ENCODE peak calls at places on chromosome 17, in nine cellular contexts. One of them, this sample, is unnamed.

GRCh38 chr17:44038604-44039007 is 23.8 kb upstream of the TMEM101 start:
- DNase-seq in coronary artery: no peak
- DNase-seq in dorsolateral prefrontal cortex: peak
- DNase-seq in tibial nerve: no peak
- DNase-seq in HFF-Myc: no peak
- DNase-seq in body of pancreas: no peak
- DNase-seq in tibial artery: no peak
- DNase-seq in BJ: no peak
- DNase-seq in suprapubic skin: no peak
- DNase-seq in this sample: no peak

GRCh38 chr17:80837711-80838110 is 153.9 kb upstream of the CHMP6 start:
- DNase-seq in coronary artery: no peak
- DNase-seq in dorsolateral prefrontal cortex: no peak
- DNase-seq in tibial nerve: no peak
- DNase-seq in HFF-Myc: no peak
- DNase-seq in body of pancreas: no peak
- DNase-seq in tibial artery: no peak
- DNase-seq in BJ: no peak
- DNase-seq in suprapubic skin: peak
- DNase-seq in this sample: no peak

GRCh38 chr17:6559753-6560215 is 3.4 kb upstream of the PITPNM3 start:
- DNase-seq in coronary artery: no peak
- DNase-seq in dorsolateral prefrontal cortex: no peak
- DNase-seq in tibial nerve: no peak
- DNase-seq in HFF-Myc: no peak
- DNase-seq in body of pancreas: no peak
- DNase-seq in tibial artery: no peak
- DNase-seq in BJ: no peak
- DNase-seq in suprapubic skin: no peak
- DNase-seq in this sample: no peak

GRCh38 chr17:35074711-35075707 is 11.5 kb upstream of the RFFL start:
- DNase-seq in coronary artery: no peak
- DNase-seq in dorsolateral prefrontal cortex: no peak
- DNase-seq in tibial nerve: no peak
- DNase-seq in HFF-Myc: no peak
- DNase-seq in body of pancreas: no peak
- DNase-seq in tibial artery: no peak
- DNase-seq in BJ: no peak
- DNase-seq in suprapubic skin: no peak
- DNase-seq in this sample: no peak

GRCh38 chr17:19411641-19412040 is 609 bp downstream of the RNF112 start:
- DNase-seq in coronary artery: no peak
- DNase-seq in dorsolateral prefrontal cortex: peak
- DNase-seq in tibial nerve: no peak
- DNase-seq in HFF-Myc: no peak
- DNase-seq in body of pancreas: no peak
- DNase-seq in tibial artery: no peak
- DNase-seq in BJ: no peak
- DNase-seq in suprapubic skin: no peak
- DNase-seq in this sample: no peak

GRCh38 chr17:3983945-3984484 is 19.8 kb upstream of the ATP2A3 start:
- DNase-seq in coronary artery: peak
- DNase-seq in dorsolateral prefrontal cortex: no peak
- DNase-seq in tibial nerve: no peak
- DNase-seq in HFF-Myc: no peak
- DNase-seq in body of pancreas: no peak
- DNase-seq in tibial artery: no peak
- DNase-seq in BJ: no peak
- DNase-seq in suprapubic skin: peak
- DNase-seq in this sample: no peak

GRCh38 chr17:77349976-77350830 is 209.4 kb downstream of the SEC14L1 start:
- DNase-seq in coronary artery: peak
- DNase-seq in dorsolateral prefrontal cortex: no peak
- DNase-seq in tibial nerve: peak
- DNase-seq in HFF-Myc: peak
- DNase-seq in body of pancreas: no peak
- DNase-seq in tibial artery: no peak
- DNase-seq in BJ: no peak
- DNase-seq in suprapubic skin: no peak
- DNase-seq in this sample: no peak

GRCh38 chr17:7224110-7224509 is 4.4 kb downstream of the ACADVL start:
- DNase-seq in coronary artery: no peak
- DNase-seq in dorsolateral prefrontal cortex: no peak
- DNase-seq in tibial nerve: no peak
- DNase-seq in HFF-Myc: no peak
- DNase-seq in body of pancreas: no peak
- DNase-seq in tibial artery: no peak
- DNase-seq in BJ: no peak
- DNase-seq in suprapubic skin: no peak
- DNase-seq in this sample: no peak

GRCh38 chr17:50219939-50220465 is 18.6 kb upstream of the COL1A1 start:
- DNase-seq in coronary artery: peak
- DNase-seq in dorsolateral prefrontal cortex: no peak
- DNase-seq in tibial nerve: no peak
- DNase-seq in HFF-Myc: no peak
- DNase-seq in body of pancreas: no peak
- DNase-seq in tibial artery: no peak
- DNase-seq in BJ: no peak
- DNase-seq in suprapubic skin: no peak
- DNase-seq in this sample: no peak

GRCh38 chr17:32625971-32626370 is 139.2 kb downstream of the CDK5R1 start:
- DNase-seq in coronary artery: no peak
- DNase-seq in dorsolateral prefrontal cortex: peak
- DNase-seq in tibial nerve: no peak
- DNase-seq in HFF-Myc: no peak
- DNase-seq in body of pancreas: peak
- DNase-seq in tibial artery: no peak
- DNase-seq in BJ: no peak
- DNase-seq in suprapubic skin: no peak
- DNase-seq in this sample: no peak

GRCh38 chr17:32626371-32626770 is 139.6 kb downstream of the CDK5R1 start:
- DNase-seq in coronary artery: no peak
- DNase-seq in dorsolateral prefrontal cortex: no peak
- DNase-seq in tibial nerve: no peak
- DNase-seq in HFF-Myc: no peak
- DNase-seq in body of pancreas: no peak
- DNase-seq in tibial artery: no peak
- DNase-seq in BJ: no peak
- DNase-seq in suprapubic skin: no peak
- DNase-seq in this sample: no peak

GRCh38 chr17:32621612-32622312 is 135.0 kb downstream of the CDK5R1 start:
- DNase-seq in coronary artery: no peak
- DNase-seq in dorsolateral prefrontal cortex: no peak
- DNase-seq in tibial nerve: no peak
- DNase-seq in HFF-Myc: peak
- DNase-seq in body of pancreas: no peak
- DNase-seq in tibial artery: no peak
- DNase-seq in BJ: no peak
- DNase-seq in suprapubic skin: no peak
- DNase-seq in this sample: no peak

GRCh38 chr17:32622540-32622939 is 135.7 kb downstream of the CDK5R1 start:
- DNase-seq in coronary artery: no peak
- DNase-seq in dorsolateral prefrontal cortex: no peak
- DNase-seq in tibial nerve: no peak
- DNase-seq in HFF-Myc: no peak
- DNase-seq in body of pancreas: no peak
- DNase-seq in tibial artery: no peak
- DNase-seq in BJ: no peak
- DNase-seq in suprapubic skin: no peak
- DNase-seq in this sample: no peak

GRCh38 chr17:32623196-32623595 is 136.4 kb downstream of the CDK5R1 start:
- DNase-seq in coronary artery: no peak
- DNase-seq in dorsolateral prefrontal cortex: no peak
- DNase-seq in tibial nerve: no peak
- DNase-seq in HFF-Myc: no peak
- DNase-seq in body of pancreas: no peak
- DNase-seq in tibial artery: no peak
- DNase-seq in BJ: no peak
- DNase-seq in suprapubic skin: no peak
- DNase-seq in this sample: no peak
- TF ChIP-seq CTCF in coronary artery: no peak
- TF ChIP-seq CTCF in dorsolateral prefrontal cortex: no peak
- TF ChIP-seq CTCF in tibial nerve: no peak
- TF ChIP-seq CTCF in HFF-Myc: no peak
- TF ChIP-seq CTCF in body of pancreas: no peak
- TF ChIP-seq CTCF in tibial artery: no peak
- TF ChIP-seq CTCF in BJ: no peak
- TF ChIP-seq CTCF in suprapubic skin: no peak
- TF ChIP-seq CTCF in this sample: no peak

GRCh38 chr17:57925361-57925990 is 29.7 kb downstream of the CUEDC1 start:
- DNase-seq in coronary artery: no peak
- DNase-seq in dorsolateral prefrontal cortex: no peak
- DNase-seq in tibial nerve: no peak
- DNase-seq in HFF-Myc: no peak
- DNase-seq in body of pancreas: no peak
- DNase-seq in tibial artery: no peak
- DNase-seq in BJ: no peak
- DNase-seq in suprapubic skin: no peak
- DNase-seq in this sample: no peak

GRCh38 chr17:57926723-57927047 is 28.5 kb downstream of the CUEDC1 start:
- DNase-seq in coronary artery: no peak
- DNase-seq in dorsolateral prefrontal cortex: no peak
- DNase-seq in tibial nerve: no peak
- DNase-seq in HFF-Myc: no peak
- DNase-seq in body of pancreas: no peak
- DNase-seq in tibial artery: no peak
- DNase-seq in BJ: no peak
- DNase-seq in suprapubic skin: no peak
- DNase-seq in this sample: no peak

GRCh38 chr17:57927048-57927723 is 28.0 kb downstream of the CUEDC1 start:
- DNase-seq in coronary artery: no peak
- DNase-seq in dorsolateral prefrontal cortex: no peak
- DNase-seq in tibial nerve: peak
- DNase-seq in HFF-Myc: no peak
- DNase-seq in body of pancreas: peak
- DNase-seq in tibial artery: no peak
- DNase-seq in BJ: peak
- DNase-seq in suprapubic skin: no peak
- DNase-seq in this sample: no peak

GRCh38 chr17:57923182-57923872 is 31.9 kb downstream of the CUEDC1 start:
- DNase-seq in coronary artery: no peak
- DNase-seq in dorsolateral prefrontal cortex: no peak
- DNase-seq in tibial nerve: no peak
- DNase-seq in HFF-Myc: no peak
- DNase-seq in body of pancreas: no peak
- DNase-seq in tibial artery: no peak
- DNase-seq in BJ: no peak
- DNase-seq in suprapubic skin: no peak
- DNase-seq in this sample: no peak

DNA sequence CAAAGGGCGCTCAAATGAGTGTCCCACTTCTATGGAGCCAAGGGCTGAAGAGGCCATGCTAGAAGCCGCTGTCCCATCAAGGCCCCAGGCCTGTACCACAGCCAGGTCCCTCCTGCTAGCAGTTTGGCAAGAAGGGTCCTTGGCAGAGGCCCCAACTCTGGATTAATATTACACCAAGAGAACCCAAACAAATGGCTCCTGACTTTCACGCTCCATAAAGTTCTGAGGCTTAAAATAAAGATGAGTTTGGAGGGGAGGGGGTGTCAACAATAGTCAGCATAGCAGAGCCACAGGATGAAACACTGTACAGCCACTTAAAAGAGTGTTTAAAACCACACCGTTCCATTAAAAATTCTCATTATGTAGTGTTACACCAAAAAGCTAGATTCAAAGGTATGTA is 30.5 kb downstream of the CUEDC1 start:
- DNase-seq in coronary artery: no peak
- DNase-seq in dorsolateral prefrontal cortex: peak
- DNase-seq in tibial nerve: no peak
- DNase-seq in HFF-Myc: no peak
- DNase-seq in body of pancreas: peak
- DNase-seq in tibial artery: no peak
- DNase-seq in BJ: no peak
- DNase-seq in suprapubic skin: no peak
- DNase-seq in this sample: no peak
- H3K4me3 ChIP-seq in coronary artery: no peak
- H3K4me3 ChIP-seq in dorsolateral prefrontal cortex: no peak
- H3K4me3 ChIP-seq in tibial nerve: no peak
- H3K4me3 ChIP-seq in HFF-Myc: no peak
- H3K4me3 ChIP-seq in body of pancreas: no peak
- H3K4me3 ChIP-seq in tibial artery: no peak
- H3K4me3 ChIP-seq in BJ: no peak
- H3K4me3 ChIP-seq in suprapubic skin: no peak
- H3K4me3 ChIP-seq in this sample: no peak

DNA sequence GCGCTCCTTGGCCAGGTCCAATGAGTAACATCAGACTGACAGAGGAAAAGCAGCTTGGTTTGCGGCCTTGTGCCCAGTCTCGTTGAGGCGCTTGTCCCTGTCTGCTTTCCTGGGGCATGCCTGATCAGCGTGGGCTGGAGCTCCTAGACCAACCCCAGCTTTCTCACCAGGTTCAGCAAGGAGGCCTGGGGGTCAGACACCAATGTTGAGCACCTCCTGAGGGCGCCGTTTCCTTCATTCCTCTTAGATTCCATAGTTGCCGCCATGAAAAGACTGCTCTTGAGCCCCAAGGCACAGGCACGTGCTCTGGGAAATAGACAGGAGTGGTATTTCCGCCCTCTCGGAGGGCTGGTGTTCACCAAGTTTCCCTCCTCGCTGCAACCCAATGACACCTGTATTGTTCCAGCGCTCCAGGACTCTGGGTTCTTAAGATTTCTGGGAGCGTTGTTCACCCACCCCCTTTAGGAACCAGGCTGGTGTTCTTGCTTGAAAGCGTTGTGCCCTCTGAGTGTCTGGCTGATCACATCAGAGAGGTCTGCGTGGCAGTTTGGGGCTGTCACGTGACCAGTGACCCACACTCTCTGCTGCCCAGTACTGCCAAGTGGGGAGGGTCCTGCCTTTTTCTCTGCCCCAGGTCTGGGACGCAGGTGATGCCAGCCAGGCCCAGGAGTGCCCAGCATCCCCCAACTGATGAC is 18.0 kb downstream of the KCTD2 start:
- DNase-seq in coronary artery: no peak
- DNase-seq in dorsolateral prefrontal cortex: no peak
- DNase-seq in tibial nerve: no peak
- DNase-seq in HFF-Myc: no peak
- DNase-seq in body of pancreas: no peak
- DNase-seq in tibial artery: no peak
- DNase-seq in BJ: no peak
- DNase-seq in suprapubic skin: no peak
- DNase-seq in this sample: no peak
- TF ChIP-seq CTCF in coronary artery: no peak
- TF ChIP-seq CTCF in dorsolateral prefrontal cortex: no peak
- TF ChIP-seq CTCF in tibial nerve: no peak
- TF ChIP-seq CTCF in HFF-Myc: no peak
- TF ChIP-seq CTCF in body of pancreas: no peak
- TF ChIP-seq CTCF in tibial artery: no peak
- TF ChIP-seq CTCF in BJ: no peak
- TF ChIP-seq CTCF in suprapubic skin: no peak
- TF ChIP-seq CTCF in this sample: no peak

GRCh38 chr17:81858170-81858966 is 2.0 kb downstream of the P4HB start:
- DNase-seq in coronary artery: no peak
- DNase-seq in dorsolateral prefrontal cortex: no peak
- DNase-seq in tibial nerve: no peak
- DNase-seq in HFF-Myc: no peak
- DNase-seq in body of pancreas: peak
- DNase-seq in tibial artery: no peak
- DNase-seq in BJ: no peak
- DNase-seq in suprapubic skin: no peak
- DNase-seq in this sample: no peak
- H3K4me3 ChIP-seq in coronary artery: peak
- H3K4me3 ChIP-seq in dorsolateral prefrontal cortex: no peak
- H3K4me3 ChIP-seq in tibial nerve: no peak
- H3K4me3 ChIP-seq in HFF-Myc: peak
- H3K4me3 ChIP-seq in body of pancreas: peak
- H3K4me3 ChIP-seq in tibial artery: no peak
- H3K4me3 ChIP-seq in BJ: peak
- H3K4me3 ChIP-seq in suprapubic skin: peak
- H3K4me3 ChIP-seq in this sample: peak

GRCh38 chr17:28714281-28714680 is 2.6 kb upstream of the PROCA1 start:
- DNase-seq in coronary artery: no peak
- DNase-seq in dorsolateral prefrontal cortex: no peak
- DNase-seq in tibial nerve: no peak
- DNase-seq in HFF-Myc: no peak
- DNase-seq in body of pancreas: no peak
- DNase-seq in tibial artery: no peak
- DNase-seq in BJ: no peak
- DNase-seq in suprapubic skin: no peak
- DNase-seq in this sample: no peak
- TF ChIP-seq CTCF in coronary artery: no peak
- TF ChIP-seq CTCF in dorsolateral prefrontal cortex: no peak
- TF ChIP-seq CTCF in tibial nerve: no peak
- TF ChIP-seq CTCF in HFF-Myc: no peak
- TF ChIP-seq CTCF in body of pancreas: no peak
- TF ChIP-seq CTCF in tibial artery: no peak
- TF ChIP-seq CTCF in BJ: no peak
- TF ChIP-seq CTCF in suprapubic skin: no peak
- TF ChIP-seq CTCF in this sample: no peak